ENCODE peak calls at places on chromosomes 2 and 18, in ten cellular contexts. S is prostate gland; T is activated CD8-positive, alpha-beta memory T cell treated with anti-CD3 and anti-CD28 coated beads for 1 hour; H is CD4-positive, alpha-beta T cell; M is LoVo; U is naive thymus-derived CD8-positive, alpha-beta T cell; B is spleen; P is suprapubic skin; V is stimulated activated CD4-positive, alpha-beta T cell treated with anti-CD3 and anti-CD28 coated beads, Interleukin-4, amount 100 ng/mL, for 48 hours; R is activated T-cell treated with anti-CD3 and anti-CD28 coated beads, Interleukin-2, amount 50 U/mL, for 1 hour. J is an unnamed sample.
A peak's percentile ranks its signal among the peaks of the same experiment; 100 is the strongest.

GRCh38 chr2:235049719-235050118 is 97.9 kb downstream of the SH3BP4 start:
- DNase-seq in U (no peak), H (no peak), V (no peak), S (no peak), P (peak; percentile 73), T (no peak), B (peak; percentile 71), M (no peak), R (no peak), J (no peak)

GRCh38 chr2:160242863-160243552 is 42.9 kb upstream of the ITGB6 start:
- DNase-seq in H (no peak), P (no peak), B (no peak), M (no peak), S (no peak), U (no peak), V (no peak), R (no peak), T (no peak), J (no peak)

GRCh38 chr2:70948350-70949003 is 12.8 kb downstream of the ATP6V1B1 start:
- DNase-seq in B (peak; percentile 90), M (peak; percentile 87), H (peak; percentile 62), V (peak; percentile 77), P (no peak), S (peak; percentile 67), T (peak; percentile 61), R (peak; percentile 78), U (peak; percentile 72), J (peak; percentile 58)

GRCh38 chr2:8851811-8852560 is 14.6 kb upstream of the KIDINS220 start:
- DNase-seq in S (no peak), R (no peak), B (no peak), T (no peak), V (no peak), M (no peak), P (no peak), H (no peak), U (no peak), J (peak; percentile 42)

GRCh38 chr2:108971661-108972566 is 17.1 kb downstream of the EDAR start:
- DNase-seq in U (no peak), T (no peak), S (no peak), H (no peak), P (no peak), V (no peak), R (no peak), B (no peak), M (peak; percentile 90), J (no peak)

GRCh38 chr2:98253461-98254073 is 92.7 kb upstream of the CNGA3 start:
- DNase-seq in P (no peak), B (no peak), M (no peak), R (no peak), H (no peak), V (no peak), T (no peak), U (no peak), S (no peak), J (no peak)

GRCh38 chr2:10170256-10170655 is 47.7 kb downstream of the RRM2 start:
- DNase-seq in S (no peak), H (no peak), R (no peak), V (no peak), M (no peak), T (no peak), U (no peak), B (peak; percentile 44), P (no peak), J (peak; percentile 57)

GRCh38 chr2:240355001-240355891 is 80.2 kb upstream of the GPC1 start:
- DNase-seq in R (no peak), H (no peak), P (peak; percentile 63), U (no peak), V (no peak), M (peak; percentile 7), T (no peak), B (no peak), S (no peak), J (peak; percentile 41)

GRCh38 chr2:13745324-13745723 is 887.2 kb upstream of the LRATD1 start:
- DNase-seq in V (no peak), P (no peak), M (no peak), B (no peak), R (no peak), T (no peak), H (no peak), S (no peak), U (no peak), J (no peak)

GRCh38 chr18:54269924-54270844 is 867 bp downstream of the POLI start:
- DNase-seq in H (peak; percentile 27), M (peak; percentile 57), U (peak; percentile 22), B (peak; percentile 89), V (peak; percentile 59), R (peak; percentile 50), T (peak; percentile 11), S (peak; percentile 39), P (no peak), J (peak; percentile 20)

J was measured in amniotic epithelial cell.